ENCODE peak calls at places on chromosomes 11 and 22, in four cellular contexts. Q, C, B and Z are unnamed samples.

GRCh38 chr11:78991681-78992080 is 417.0 kb upstream of the NARS2 start:
- DNase-seq in B (no peak), C (no peak), Q (no peak), Z (no peak)

GRCh38 chr11:73240190-73240781 is 22.2 kb downstream of the P2RY2 start:
- DNase-seq in B (no peak), Q (peak), C (peak), Z (no peak)

GRCh38 chr22:38485783-38486182 is 17.9 kb downstream of the KDELR3 start:
- DNase-seq in C (no peak), Q (no peak), B (no peak), Z (no peak)

GRCh38 chr11:95586155-95586554 is 203.4 kb downstream of the FAM76B start:
- DNase-seq in B (no peak), Q (no peak), C (no peak), Z (no peak)

GRCh38 chr22:17780116-17780740 is 6.0 kb upstream of the BID start:
- DNase-seq in Q (no peak), C (peak), B (no peak), Z (no peak)

GRCh38 chr22:28021998-28022660 is 103.1 kb upstream of the PITPNB start:
- DNase-seq in B (peak), Q (peak), C (no peak), Z (no peak)

GRCh38 chr11:1912314-1912878 is 7.1 kb upstream of the TNNT3 start:
- DNase-seq in C (no peak), B (no peak), Q (no peak), Z (no peak)

GRCh38 chr22:17235149-17235655 is 16.0 kb upstream of the ADA2 start:
- DNase-seq in C (no peak), B (no peak), Q (no peak), Z (no peak)

GRCh38 chr11:61082931-61083531 is 19.3 kb upstream of the CD5 start:
- DNase-seq in B (no peak), Q (no peak), C (no peak), Z (no peak)

GRCh38 chr11:134670961-134671370 is 258.9 kb upstream of the B3GAT1 start:
- DNase-seq in C (no peak), B (no peak), Q (no peak), Z (no peak)

GRCh38 chr22:37193629-37194191 is 5.7 kb upstream of the C1QTNF6 start:
- DNase-seq in Q (no peak), B (peak), C (peak), Z (no peak)

GRCh38 chr11:124644426-124645280 is 22.0 kb downstream of the TBRG1 start:
- DNase-seq in C (peak), B (peak), Q (peak), Z (no peak)

GRCh38 chr11:130774703-130775102 is 141.6 kb downstream of the SNX19 start:
- DNase-seq in C (no peak), Q (no peak), B (peak), Z (no peak)

GRCh38 chr11:74138572-74138971 is 32.2 kb downstream of the C2CD3 start:
- DNase-seq in Q (no peak), B (peak), C (peak), Z (no peak)

GRCh38 chr11:47389577-47390072 is 11.3 kb upstream of the SPI1 start:
- DNase-seq in B (no peak), C (no peak), Q (no peak), Z (peak)

GRCh38 chr11:69449320-69450063 is 32.0 kb upstream of the LINC01488 start:
- DNase-seq in C (peak), B (no peak), Q (peak), Z (peak)

GRCh38 chr22:27438271-27438980 is 363.1 kb downstream of the MN1 start:
- DNase-seq in Q (no peak), C (peak), B (peak), Z (peak)

GRCh38 chr22:48869161-48869560 is 958.5 kb downstream of the BRD1 start:
- DNase-seq in Q (no peak), B (no peak), C (no peak), Z (peak)